ENCODE peak calls at places on chromosomes 5 and 9, in five cellular contexts. U, A, O, B and J are unnamed samples.

GRCh38 chr5:148452499-148453193 is 68.9 kb downstream of the FBXO38 start:
- DNase-seq in U (no peak), A (no peak), O (no peak), B (no peak), J (no peak)

GRCh38 chr9:14373319-14373632 is 59.3 kb upstream of the NFIB start:
- DNase-seq in U (no peak), A (no peak), O (no peak), B (peak), J (no peak)

GRCh38 chr9:135504262-135505229 is 4.1 kb downstream of the MRPS2 start:
- DNase-seq in U (peak), A (peak), O (no peak), B (peak), J (peak)

GRCh38 chr5:142841511-142842255 is 71.5 kb downstream of the ARHGAP26 start:
- DNase-seq in U (no peak), A (peak), O (no peak), B (peak), J (no peak)

GRCh38 chr5:58913591-58913990 is 330.7 kb downstream of the RAB3C start:
- DNase-seq in U (no peak), A (no peak), O (no peak), B (no peak), J (no peak)

GRCh38 chr9:136724772-136725171 is 12.4 kb downstream of the DIPK1B start:
- DNase-seq in U (no peak), A (no peak), O (no peak), B (no peak), J (no peak)

GRCh38 chr5:167895899-167896659 is 395.4 kb upstream of the WWC1 start:
- DNase-seq in U (no peak), A (no peak), O (peak), B (no peak), J (no peak)

GRCh38 chr5:50903651-50904050 is 237.2 kb downstream of the PARP8 start:
- DNase-seq in U (no peak), A (no peak), O (no peak), B (no peak), J (no peak)

GRCh38 chr5:173458819-173459218 is 130.6 kb upstream of the STC2 start:
- DNase-seq in U (no peak), A (no peak), O (no peak), B (peak), J (no peak)

GRCh38 chr9:113520109-113520642 is 56.6 kb downstream of the RGS3 start:
- DNase-seq in U (no peak), A (no peak), O (no peak), B (no peak), J (no peak)

GRCh38 chr5:23139338-23140171 is 286.4 kb upstream of the CDH12 start:
- DNase-seq in U (no peak), A (no peak), O (no peak), B (no peak), J (no peak)

GRCh38 chr5:172858990-172859811 is 25.1 kb downstream of the ERGIC1 start:
- DNase-seq in U (no peak), A (peak), O (no peak), B (peak), J (no peak)

GRCh38 chr5:103801681-103802080 is 239.1 kb upstream of the NUDT12 start:
- DNase-seq in U (no peak), A (no peak), O (no peak), B (peak), J (no peak)

GRCh38 chr5:124207118-124207517 is 539.3 kb downstream of the ZNF608 start:
- DNase-seq in U (no peak), A (no peak), O (no peak), B (no peak), J (no peak)

GRCh38 chr9:69131682-69132081 is 42.4 kb upstream of the TJP2 start:
- DNase-seq in U (no peak), A (peak), O (peak), B (peak), J (no peak)

DNA sequence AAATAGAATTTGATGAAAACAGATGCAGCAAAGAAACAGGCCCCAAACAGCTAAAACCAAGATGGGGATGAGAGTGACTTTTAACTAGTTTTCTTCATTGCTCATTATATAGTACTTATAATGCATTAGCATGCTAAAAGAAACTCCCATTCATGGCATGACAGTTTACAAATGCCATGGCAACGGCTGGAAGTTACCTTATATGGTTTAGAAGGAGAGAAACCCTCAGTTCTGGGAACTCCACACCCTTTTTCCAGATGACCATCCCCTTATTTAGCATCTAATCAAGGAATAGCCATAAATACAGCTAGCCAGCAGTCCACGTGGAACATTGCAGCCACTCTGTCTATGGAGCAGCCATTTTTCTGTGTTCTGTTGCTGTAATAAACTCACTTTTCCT is 1137.8 kb downstream of the CDH18 start:
- DNase-seq in U (no peak), A (no peak), O (no peak), B (no peak), J (no peak)
- TF ChIP-seq CTCF in U (no peak), A (no peak), O (no peak), B (no peak), J (no peak)

GRCh38 chr5:88671808-88672499 is 211.0 kb downstream of the MEF2C start:
- DNase-seq in U (peak), A (no peak), O (no peak), B (no peak), J (no peak)

GRCh38 chr5:88671408-88671807 is 211.6 kb downstream of the MEF2C start:
- DNase-seq in U (no peak), A (no peak), O (no peak), B (no peak), J (no peak)

GRCh38 chr5:88675159-88675757 is 207.7 kb downstream of the MEF2C start:
- DNase-seq in U (no peak), A (no peak), O (no peak), B (no peak), J (no peak)

GRCh38 chr5:88674262-88675158 is 208.5 kb downstream of the MEF2C start:
- DNase-seq in U (peak), A (no peak), O (no peak), B (no peak), J (no peak)

GRCh38 chr5:88672644-88673493 is 210.1 kb downstream of the MEF2C start:
- DNase-seq in U (peak), A (no peak), O (no peak), B (no peak), J (no peak)
- TF ChIP-seq CTCF in U (no peak), A (no peak), O (no peak), B (no peak), J (no peak)

DNA sequence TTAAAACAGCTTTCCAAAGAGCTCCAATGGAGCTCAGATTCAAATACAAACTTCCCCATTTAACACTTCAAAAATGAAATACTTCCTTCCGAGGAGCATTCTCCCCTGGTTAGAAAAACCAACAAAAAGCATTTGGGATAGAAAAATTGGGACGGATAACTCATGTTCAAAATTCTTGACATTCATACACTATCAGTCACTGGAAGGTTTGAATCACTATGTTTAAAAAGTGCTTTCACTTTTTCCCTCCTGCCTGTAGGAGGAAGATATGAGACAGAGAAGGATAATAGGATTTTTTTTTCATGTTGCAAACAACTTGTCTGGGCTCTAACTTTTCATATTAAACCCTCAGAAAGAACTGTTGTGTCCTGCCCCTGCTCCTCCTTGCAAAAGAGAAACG is 412.0 kb downstream of the ACTL7B start:
- DNase-seq in U (no peak), A (no peak), O (peak), B (peak), J (no peak)
- TF ChIP-seq CTCF in U (no peak), A (no peak), O (no peak), B (peak), J (no peak)

GRCh38 chr5:153831976-153832375 is 206.7 kb downstream of the FAM114A2 start:
- DNase-seq in U (no peak), A (no peak), O (no peak), B (peak), J (no peak)

DNA sequence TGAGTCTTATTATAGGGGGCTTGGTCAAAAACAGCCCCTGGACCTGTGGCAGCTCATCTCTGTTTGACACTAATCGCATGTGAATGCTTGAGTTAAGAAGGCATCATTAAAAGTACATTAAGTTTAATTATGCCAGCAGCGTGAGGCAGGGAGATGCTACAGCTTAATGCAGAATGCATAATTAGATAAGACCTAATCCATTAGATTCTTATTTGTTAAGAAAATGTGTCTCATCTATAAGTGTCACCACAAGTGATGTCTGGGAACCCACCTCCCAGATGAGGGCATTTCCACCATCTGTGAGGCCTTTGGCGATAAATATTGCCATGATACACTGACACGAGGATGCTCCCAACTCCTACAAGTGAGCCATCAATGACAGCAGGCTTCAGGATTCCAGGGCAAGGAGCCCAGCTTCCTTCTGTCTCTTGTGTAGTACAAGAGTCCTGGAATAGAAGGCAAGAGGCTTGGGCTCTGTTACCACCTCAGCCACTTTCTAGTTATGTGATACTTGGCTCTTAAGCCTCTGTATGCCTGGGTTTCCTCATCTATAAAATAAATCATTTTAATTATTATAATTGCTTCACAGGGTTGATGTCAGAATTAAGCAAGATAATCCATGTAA is 202.7 kb downstream of the FAM114A2 start:
- DNase-seq in U (no peak), A (no peak), O (no peak), B (no peak), J (no peak)
- TF ChIP-seq CTCF in U (no peak), A (no peak), O (no peak), B (no peak), J (no peak)

DNA sequence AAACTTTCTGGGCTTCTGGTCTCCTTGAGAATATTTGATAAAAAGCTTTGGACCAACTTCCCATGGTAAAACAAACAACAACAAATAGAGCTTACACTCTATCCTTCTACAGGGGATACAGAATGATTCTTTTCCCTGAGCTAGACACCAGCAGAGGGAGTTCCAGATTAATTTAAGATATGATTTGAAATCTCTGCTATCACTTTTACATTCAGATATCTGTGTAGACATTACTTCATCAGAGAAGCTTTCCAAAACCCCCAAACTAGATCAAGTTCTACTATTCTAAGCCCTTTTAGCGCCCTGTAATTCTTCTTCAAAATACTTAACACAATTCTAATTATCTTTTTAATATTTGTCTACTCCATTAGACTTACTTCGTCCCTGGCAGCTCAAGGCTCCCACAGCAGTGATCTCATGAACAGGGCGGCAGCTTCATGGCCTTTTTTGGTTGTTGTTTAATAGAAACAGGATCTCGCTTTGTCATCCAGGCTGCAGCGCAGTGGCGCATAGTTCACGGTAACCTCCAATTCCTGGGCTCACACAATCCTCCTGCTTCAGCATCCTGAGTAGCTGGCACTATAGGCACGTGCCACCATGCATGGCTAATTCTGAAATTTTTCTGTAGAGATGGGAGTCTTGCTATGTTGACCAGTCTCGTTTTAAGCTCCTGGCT is 938 bp upstream of the GALNT12 start:
- DNase-seq in U (no peak), A (no peak), O (no peak), B (peak), J (no peak)
- TF ChIP-seq CTCF in U (no peak), A (no peak), O (no peak), B (peak), J (no peak)